ENCODE peak calls at places on chromosomes 7 and 10, in seven cellular contexts. One of them, this sample, is unnamed.

GRCh38 chr7:47088329-47089067 is 493.4 kb downstream of the TNS3 start:
- DNase-seq in retinal pigment epithelial cell: peak; percentile 10
- DNase-seq in fibroblast of mammary gland: peak; percentile 62
- DNase-seq in endothelial cell: peak; percentile 60
- DNase-seq in A549: peak; percentile 57
- DNase-seq in lower lobe of right lung: peak; percentile 55
- DNase-seq in osteocyte: no peak
- DNase-seq in this sample: peak; percentile 77

GRCh38 chr10:84341983-84342382 is 13.6 kb downstream of the CCSER2 start:
- DNase-seq in lower lobe of right lung: no peak
- DNase-seq in fibroblast of mammary gland: no peak
- DNase-seq in retinal pigment epithelial cell: no peak
- DNase-seq in A549: no peak
- DNase-seq in osteocyte: no peak
- DNase-seq in endothelial cell: no peak
- DNase-seq in this sample: no peak

GRCh38 chr7:46179211-46179610 is 258.1 kb upstream of the IGFBP3 start:
- DNase-seq in lower lobe of right lung: no peak
- DNase-seq in osteocyte: peak; percentile 42
- DNase-seq in A549: no peak
- DNase-seq in fibroblast of mammary gland: peak; percentile 14
- DNase-seq in endothelial cell: no peak
- DNase-seq in retinal pigment epithelial cell: no peak
- DNase-seq in this sample: no peak

GRCh38 chr7:151426486-151426905 is 13.4 kb downstream of the CRYGN start:
- DNase-seq in osteocyte: no peak
- DNase-seq in fibroblast of mammary gland: peak; percentile 98
- DNase-seq in endothelial cell: no peak
- DNase-seq in lower lobe of right lung: peak; percentile 53
- DNase-seq in retinal pigment epithelial cell: peak; percentile 98
- DNase-seq in A549: peak; percentile 83
- DNase-seq in this sample: peak; percentile 46

GRCh38 chr7:38940774-38941173 is 31.8 kb upstream of the VPS41 start:
- DNase-seq in fibroblast of mammary gland: no peak
- DNase-seq in lower lobe of right lung: no peak
- DNase-seq in A549: no peak
- DNase-seq in endothelial cell: no peak
- DNase-seq in osteocyte: no peak
- DNase-seq in retinal pigment epithelial cell: no peak
- DNase-seq in this sample: no peak

GRCh38 chr7:98357751-98358161 is 43.1 kb downstream of the BAIAP2L1 start:
- DNase-seq in endothelial cell: no peak
- DNase-seq in A549: peak; percentile 89
- DNase-seq in osteocyte: no peak
- DNase-seq in lower lobe of right lung: no peak
- DNase-seq in retinal pigment epithelial cell: no peak
- DNase-seq in fibroblast of mammary gland: peak; percentile 72
- DNase-seq in this sample: peak; percentile 7

GRCh38 chr7:98021588-98022351 is 31.8 kb upstream of the OCM2 start:
- DNase-seq in osteocyte: peak; percentile 93
- DNase-seq in A549: peak; percentile 70
- DNase-seq in fibroblast of mammary gland: peak; percentile 53
- DNase-seq in lower lobe of right lung: peak; percentile 86
- DNase-seq in endothelial cell: peak; percentile 92
- DNase-seq in retinal pigment epithelial cell: peak; percentile 4
- DNase-seq in this sample: peak; percentile 83

GRCh38 chr7:83427929-83428328 is 221.0 kb downstream of the SEMA3E start:
- DNase-seq in lower lobe of right lung: no peak
- DNase-seq in osteocyte: no peak
- DNase-seq in retinal pigment epithelial cell: no peak
- DNase-seq in A549: peak; percentile 6
- DNase-seq in fibroblast of mammary gland: no peak
- DNase-seq in endothelial cell: no peak
- DNase-seq in this sample: no peak

GRCh38 chr7:27181795-27182275 is 3.2 kb downstream of the HOXA11 start:
- DNase-seq in osteocyte: no peak
- DNase-seq in lower lobe of right lung: no peak
- DNase-seq in retinal pigment epithelial cell: no peak
- DNase-seq in A549: no peak
- DNase-seq in fibroblast of mammary gland: no peak
- DNase-seq in endothelial cell: no peak
- DNase-seq in this sample: no peak

GRCh38 chr7:44238116-44238695 is 37.4 kb downstream of the YKT6 start:
- DNase-seq in lower lobe of right lung: no peak
- DNase-seq in osteocyte: no peak
- DNase-seq in endothelial cell: no peak
- DNase-seq in fibroblast of mammary gland: no peak
- DNase-seq in A549: no peak
- DNase-seq in retinal pigment epithelial cell: no peak
- DNase-seq in this sample: no peak

GRCh38 chr7:48424731-48425130 is 253.5 kb downstream of the ABCA13 start:
- DNase-seq in A549: peak; percentile 34
- DNase-seq in osteocyte: no peak
- DNase-seq in fibroblast of mammary gland: peak; percentile 5
- DNase-seq in lower lobe of right lung: no peak
- DNase-seq in retinal pigment epithelial cell: no peak
- DNase-seq in endothelial cell: peak; percentile 12
- DNase-seq in this sample: peak; percentile 40

GRCh38 chr10:93357680-93358079 is 124.5 kb downstream of the MYOF start:
- DNase-seq in fibroblast of mammary gland: peak; percentile 29
- DNase-seq in lower lobe of right lung: no peak
- DNase-seq in A549: peak; percentile 59
- DNase-seq in retinal pigment epithelial cell: no peak
- DNase-seq in endothelial cell: peak; percentile 51
- DNase-seq in osteocyte: no peak
- DNase-seq in this sample: peak; percentile 7

GRCh38 chr10:132899054-132899750 is 43.2 kb downstream of the CFAP46 start:
- DNase-seq in osteocyte: no peak
- DNase-seq in lower lobe of right lung: peak; percentile 34
- DNase-seq in endothelial cell: no peak
- DNase-seq in retinal pigment epithelial cell: no peak
- DNase-seq in fibroblast of mammary gland: no peak
- DNase-seq in A549: no peak
- DNase-seq in this sample: no peak

GRCh38 chr7:55191161-55191925 is 172.5 kb downstream of the EGFR start:
- DNase-seq in A549: no peak
- DNase-seq in lower lobe of right lung: no peak
- DNase-seq in osteocyte: peak; percentile 69
- DNase-seq in retinal pigment epithelial cell: no peak
- DNase-seq in fibroblast of mammary gland: no peak
- DNase-seq in endothelial cell: no peak
- DNase-seq in this sample: no peak

GRCh38 chr7:50502001-50502684 is 52.0 kb upstream of the FIGNL1 start:
- DNase-seq in fibroblast of mammary gland: peak; percentile 100
- DNase-seq in lower lobe of right lung: no peak
- DNase-seq in endothelial cell: no peak
- DNase-seq in osteocyte: no peak
- DNase-seq in A549: peak; percentile 6
- DNase-seq in retinal pigment epithelial cell: peak; percentile 74
- DNase-seq in this sample: no peak

GRCh38 chr10:85916192-85916747 is 450.3 kb downstream of the GRID1 start:
- DNase-seq in fibroblast of mammary gland: no peak
- DNase-seq in endothelial cell: no peak
- DNase-seq in osteocyte: no peak
- DNase-seq in retinal pigment epithelial cell: no peak
- DNase-seq in A549: no peak
- DNase-seq in lower lobe of right lung: no peak
- DNase-seq in this sample: no peak

GRCh38 chr10:49001402-49001801 is 61.8 kb upstream of the LRRC18 start:
- DNase-seq in lower lobe of right lung: no peak
- DNase-seq in endothelial cell: no peak
- DNase-seq in A549: peak; percentile 13
- DNase-seq in osteocyte: no peak
- DNase-seq in retinal pigment epithelial cell: no peak
- DNase-seq in fibroblast of mammary gland: no peak
- DNase-seq in this sample: no peak

GRCh38 chr10:3763852-3764625 is 21.0 kb downstream of the KLF6 start:
- DNase-seq in retinal pigment epithelial cell: no peak
- DNase-seq in fibroblast of mammary gland: peak; percentile 85
- DNase-seq in lower lobe of right lung: no peak
- DNase-seq in A549: no peak
- DNase-seq in osteocyte: no peak
- DNase-seq in endothelial cell: no peak
- DNase-seq in this sample: no peak

GRCh38 chr7:80967536-80968297 is 48.9 kb upstream of the SEMA3C start:
- DNase-seq in lower lobe of right lung: no peak
- DNase-seq in fibroblast of mammary gland: peak; percentile 55
- DNase-seq in A549: no peak
- DNase-seq in osteocyte: no peak
- DNase-seq in retinal pigment epithelial cell: peak; percentile 66
- DNase-seq in endothelial cell: no peak
- DNase-seq in this sample: no peak

GRCh38 chr7:143000648-143001047 is 26.3 kb downstream of the OR9A2 start:
- DNase-seq in fibroblast of mammary gland: no peak
- DNase-seq in osteocyte: no peak
- DNase-seq in endothelial cell: no peak
- DNase-seq in retinal pigment epithelial cell: no peak
- DNase-seq in lower lobe of right lung: no peak
- DNase-seq in A549: no peak
- DNase-seq in this sample: no peak

GRCh38 chr7:21617916-21618390 is 75.1 kb downstream of the DNAH11 start:
- DNase-seq in osteocyte: no peak
- DNase-seq in endothelial cell: no peak
- DNase-seq in A549: peak; percentile 87
- DNase-seq in retinal pigment epithelial cell: no peak
- DNase-seq in lower lobe of right lung: peak; percentile 45
- DNase-seq in fibroblast of mammary gland: peak; percentile 74
- DNase-seq in this sample: peak; percentile 78

GRCh38 chr10:103473261-103473671 is 5.8 kb downstream of the CALHM3 start:
- DNase-seq in A549: no peak
- DNase-seq in fibroblast of mammary gland: no peak
- DNase-seq in lower lobe of right lung: no peak
- DNase-seq in osteocyte: no peak
- DNase-seq in retinal pigment epithelial cell: no peak
- DNase-seq in endothelial cell: no peak
- DNase-seq in this sample: no peak

GRCh38 chr7:139099181-139099947 is 10.2 kb downstream of the ZC3HAV1 start:
- DNase-seq in endothelial cell: no peak
- DNase-seq in A549: no peak
- DNase-seq in osteocyte: no peak
- DNase-seq in fibroblast of mammary gland: peak; percentile 53
- DNase-seq in retinal pigment epithelial cell: no peak
- DNase-seq in lower lobe of right lung: no peak
- DNase-seq in this sample: no peak

GRCh38 chr7:4168041-4168440 is 514.1 kb upstream of the FOXK1 start:
- DNase-seq in fibroblast of mammary gland: no peak
- DNase-seq in A549: no peak
- DNase-seq in retinal pigment epithelial cell: no peak
- DNase-seq in lower lobe of right lung: no peak
- DNase-seq in endothelial cell: no peak
- DNase-seq in osteocyte: no peak
- DNase-seq in this sample: no peak

GRCh38 chr7:158646766-158647474 is 57.7 kb downstream of the NCAPG2 start:
- DNase-seq in fibroblast of mammary gland: no peak
- DNase-seq in endothelial cell: peak; percentile 42
- DNase-seq in lower lobe of right lung: no peak
- DNase-seq in osteocyte: no peak
- DNase-seq in retinal pigment epithelial cell: no peak
- DNase-seq in A549: peak; percentile 35
- DNase-seq in this sample: peak; percentile 34

DNA sequence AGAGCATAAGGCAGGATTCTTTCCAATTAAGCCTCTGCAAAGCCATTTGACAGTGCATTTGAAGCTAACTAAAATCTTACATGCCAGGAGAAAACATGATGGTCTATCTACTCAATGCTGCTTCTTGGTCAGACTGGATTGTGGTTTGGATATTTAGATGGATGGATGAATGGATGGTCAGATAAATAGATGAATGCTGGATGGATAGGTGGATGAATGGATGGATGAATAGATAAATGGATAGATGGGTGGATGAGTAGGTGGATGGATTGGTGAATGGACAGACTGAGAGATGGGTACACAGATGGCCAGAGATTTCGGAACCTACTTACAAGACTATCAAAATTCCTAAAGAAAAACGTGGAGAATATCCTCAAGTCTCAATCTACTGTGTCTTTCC is 127.6 kb downstream of the SFMBT2 start:
- DNase-seq in fibroblast of mammary gland: no peak
- DNase-seq in A549: no peak
- DNase-seq in retinal pigment epithelial cell: no peak
- DNase-seq in endothelial cell: no peak
- DNase-seq in lower lobe of right lung: no peak
- DNase-seq in osteocyte: no peak
- DNase-seq in this sample: no peak
- TF ChIP-seq CTCF in fibroblast of mammary gland: no peak
- TF ChIP-seq CTCF in A549: no peak
- TF ChIP-seq CTCF in retinal pigment epithelial cell: no peak
- TF ChIP-seq CTCF in endothelial cell: no peak
- TF ChIP-seq CTCF in lower lobe of right lung: no peak
- TF ChIP-seq CTCF in osteocyte: no peak
- TF ChIP-seq CTCF in this sample: no peak

GRCh38 chr7:155032978-155033377 is 30.1 kb upstream of the PAXIP1 start:
- DNase-seq in endothelial cell: no peak
- DNase-seq in lower lobe of right lung: no peak
- DNase-seq in A549: no peak
- DNase-seq in retinal pigment epithelial cell: no peak
- DNase-seq in osteocyte: no peak
- DNase-seq in fibroblast of mammary gland: no peak
- DNase-seq in this sample: no peak
- TF ChIP-seq CTCF in endothelial cell: no peak
- TF ChIP-seq CTCF in lower lobe of right lung: no peak
- TF ChIP-seq CTCF in A549: no peak
- TF ChIP-seq CTCF in retinal pigment epithelial cell: no peak
- TF ChIP-seq CTCF in osteocyte: no peak
- TF ChIP-seq CTCF in fibroblast of mammary gland: no peak
- TF ChIP-seq CTCF in this sample: no peak

GRCh38 chr10:121662945-121663917 is 65.0 kb upstream of the FGFR2 start:
- DNase-seq in endothelial cell: peak; percentile 72
- DNase-seq in fibroblast of mammary gland: no peak
- DNase-seq in A549: peak; percentile 25
- DNase-seq in lower lobe of right lung: no peak
- DNase-seq in retinal pigment epithelial cell: no peak
- DNase-seq in osteocyte: no peak
- DNase-seq in this sample: no peak
- TF ChIP-seq CTCF in endothelial cell: peak; percentile 56
- TF ChIP-seq CTCF in fibroblast of mammary gland: no peak
- TF ChIP-seq CTCF in A549: no peak
- TF ChIP-seq CTCF in lower lobe of right lung: no peak
- TF ChIP-seq CTCF in retinal pigment epithelial cell: peak; percentile 60
- TF ChIP-seq CTCF in osteocyte: peak; percentile 31
- TF ChIP-seq CTCF in this sample: no peak

GRCh38 chr7:42097756-42098155 is 139.3 kb downstream of the GLI3 start:
- DNase-seq in lower lobe of right lung: no peak
- DNase-seq in endothelial cell: no peak
- DNase-seq in osteocyte: no peak
- DNase-seq in A549: peak; percentile 11
- DNase-seq in retinal pigment epithelial cell: no peak
- DNase-seq in fibroblast of mammary gland: peak; percentile 96
- DNase-seq in this sample: no peak

GRCh38 chr7:42099076-42099836 is 137.8 kb downstream of the GLI3 start:
- DNase-seq in osteocyte: no peak
- DNase-seq in lower lobe of right lung: no peak
- DNase-seq in A549: no peak
- DNase-seq in retinal pigment epithelial cell: no peak
- DNase-seq in endothelial cell: no peak
- DNase-seq in fibroblast of mammary gland: peak; percentile 60
- DNase-seq in this sample: no peak

GRCh38 chr7:42096681-42097637 is 140.1 kb downstream of the GLI3 start:
- DNase-seq in endothelial cell: no peak
- DNase-seq in lower lobe of right lung: no peak
- DNase-seq in osteocyte: no peak
- DNase-seq in fibroblast of mammary gland: peak; percentile 54
- DNase-seq in retinal pigment epithelial cell: no peak
- DNase-seq in A549: no peak
- DNase-seq in this sample: no peak

GRCh38 chr7:42102301-42102700 is 134.7 kb downstream of the GLI3 start:
- DNase-seq in lower lobe of right lung: no peak
- DNase-seq in fibroblast of mammary gland: no peak
- DNase-seq in osteocyte: no peak
- DNase-seq in A549: no peak
- DNase-seq in retinal pigment epithelial cell: no peak
- DNase-seq in endothelial cell: no peak
- DNase-seq in this sample: no peak

GRCh38 chr7:42099837-42100508 is 137.0 kb downstream of the GLI3 start:
- DNase-seq in osteocyte: no peak
- DNase-seq in lower lobe of right lung: no peak
- DNase-seq in A549: no peak
- DNase-seq in retinal pigment epithelial cell: no peak
- DNase-seq in endothelial cell: no peak
- DNase-seq in fibroblast of mammary gland: peak; percentile 61
- DNase-seq in this sample: no peak
- TF ChIP-seq CTCF in osteocyte: no peak
- TF ChIP-seq CTCF in lower lobe of right lung: no peak
- TF ChIP-seq CTCF in A549: no peak
- TF ChIP-seq CTCF in retinal pigment epithelial cell: no peak
- TF ChIP-seq CTCF in endothelial cell: no peak
- TF ChIP-seq CTCF in fibroblast of mammary gland: no peak
- TF ChIP-seq CTCF in this sample: no peak

This sample was measured in Calu3.